ENCODE peak calls at places on chromosomes 12 and 14, in four cellular contexts. R, Z, C and I are unnamed samples.

GRCh38 chr14:22886500-22887259 is 3.7 kb downstream of the REM2 start:
- DNase-seq in R (peak), Z (peak), C (peak), I (peak)

GRCh38 chr14:58637040-58637390 is 747 bp upstream of the DACT1 start:
- DNase-seq in R (no peak), Z (no peak), C (no peak), I (no peak)

GRCh38 chr14:87815121-87815520 is 177.9 kb downstream of the GALC start:
- DNase-seq in R (no peak), Z (no peak), C (no peak), I (no peak)

GRCh38 chr12:80192087-80192486 is 92.8 kb downstream of the OTOGL start:
- DNase-seq in R (no peak), Z (no peak), C (no peak), I (no peak)

GRCh38 chr14:25032092-25032784 is 17.7 kb downstream of the STXBP6 start:
- DNase-seq in R (no peak), Z (no peak), C (peak), I (no peak)

GRCh38 chr14:102182190-102182589 is 42.5 kb downstream of the WDR20 start:
- DNase-seq in R (no peak), Z (no peak), C (no peak), I (peak)

GRCh38 chr12:6792522-6793201 is 3.3 kb downstream of the CD4 start:
- DNase-seq in R (peak), Z (no peak), C (no peak), I (no peak)

GRCh38 chr14:34944744-34945143 is 38.0 kb upstream of the SRP54 start:
- DNase-seq in R (no peak), Z (no peak), C (no peak), I (no peak)

GRCh38 chr12:56630180-56630632 is at the start of gene BAZ2A:
- DNase-seq in R (peak), Z (peak), C (peak), I (peak)

GRCh38 chr12:47377414-47378221 is 297.9 kb upstream of the AMIGO2 start:
- DNase-seq in R (no peak), Z (no peak), C (peak), I (peak)

GRCh38 chr12:10736460-10736859 is 13.3 kb upstream of the YBX3 start:
- DNase-seq in R (no peak), Z (no peak), C (no peak), I (peak)

GRCh38 chr12:120283318-120283717 is 8.4 kb downstream of the RNU4-2 start:
- DNase-seq in R (no peak), Z (no peak), C (no peak), I (no peak)

GRCh38 chr12:15684896-15685658 is 104.1 kb downstream of the EPS8 start:
- DNase-seq in R (no peak), Z (no peak), C (no peak), I (no peak)

GRCh38 chr12:29043069-29043468 is 106.0 kb upstream of the FAR2 start:
- DNase-seq in R (no peak), Z (no peak), C (no peak), I (no peak)

GRCh38 chr12:7102582-7102981 is 6.4 kb downstream of the C1RL start:
- DNase-seq in R (no peak), Z (no peak), C (no peak), I (no peak)

GRCh38 chr12:118073768-118074167 is 12.8 kb upstream of the WSB2 start:
- DNase-seq in R (no peak), Z (no peak), C (no peak), I (no peak)

GRCh38 chr14:50772361-50772760 is 58.6 kb downstream of the NIN start:
- DNase-seq in R (no peak), Z (no peak), C (no peak), I (no peak)

GRCh38 chr12:3432176-3432742 is 58.7 kb upstream of the PRMT8 start:
- DNase-seq in R (no peak), Z (no peak), C (no peak), I (no peak)

GRCh38 chr12:14384783-14385638 is 19.5 kb downstream of the ATF7IP start:
- DNase-seq in R (peak), Z (peak), C (peak), I (no peak)

GRCh38 chr14:104940526-104941150 is 16.0 kb downstream of the PLD4 start:
- DNase-seq in R (peak), Z (no peak), C (no peak), I (no peak)

GRCh38 chr14:73491256-73491976 is 683 bp downstream of the RIOX1 start:
- DNase-seq in R (peak), Z (no peak), C (peak), I (peak)

GRCh38 chr12:10559241-10559640 is 53.6 kb downstream of the EIF2S3B start:
- DNase-seq in R (peak), Z (no peak), C (no peak), I (no peak)

GRCh38 chr14:52020866-52021717 is 31.7 kb downstream of the RTRAF start:
- DNase-seq in R (no peak), Z (no peak), C (peak), I (no peak)

GRCh38 chr12:32170437-32170998 is 63.9 kb downstream of the BICD1 start:
- DNase-seq in R (no peak), Z (no peak), C (no peak), I (no peak)

GRCh38 chr14:94291906-94292525 is 1.1 kb downstream of the SERPINA10 start:
- DNase-seq in R (no peak), Z (no peak), C (no peak), I (no peak)

GRCh38 chr12:111117017-111117416 is 196.6 kb upstream of the MYL2 start:
- DNase-seq in R (no peak), Z (no peak), C (no peak), I (no peak)

GRCh38 chr14:74800780-74801179 is 37.7 kb downstream of the YLPM1 start:
- DNase-seq in R (no peak), Z (no peak), C (no peak), I (no peak)

GRCh38 chr12:78157199-78157598 is 326.5 kb downstream of the NAV3 start:
- DNase-seq in R (no peak), Z (no peak), C (no peak), I (no peak)
- H3K27ac ChIP-seq in R (no peak), Z (no peak), C (no peak), I (no peak)

GRCh38 chr14:72024043-72024407 is 91.8 kb downstream of the RGS6 start:
- DNase-seq in R (peak), Z (peak), C (peak), I (peak)
- TF ChIP-seq CTCF in R (peak), Z (peak), C (peak), I (peak)

DNA sequence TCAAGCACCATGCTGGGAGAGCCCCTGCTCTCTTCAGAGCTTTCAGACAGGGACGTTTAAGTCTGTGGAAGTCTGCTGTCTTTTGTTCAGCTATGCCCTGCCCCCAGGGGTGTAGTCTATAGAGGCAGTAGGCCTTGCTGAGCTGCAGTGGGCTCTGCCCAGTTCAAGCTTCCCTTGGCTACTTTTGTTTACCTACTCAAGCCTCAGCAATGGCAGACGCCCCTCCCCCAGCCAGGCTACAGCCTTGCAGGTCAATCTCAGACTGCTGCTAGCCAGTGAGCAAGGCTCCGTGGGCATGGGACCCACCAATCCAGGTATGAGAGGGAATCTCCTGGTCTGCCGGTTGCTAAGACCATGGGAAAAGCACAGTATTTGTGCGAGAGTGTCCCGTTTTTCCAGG is 37.4 kb upstream of the C12orf71 start:
- DNase-seq in R (no peak), Z (no peak), C (no peak), I (no peak)
- H3K27ac ChIP-seq in R (no peak), Z (no peak), C (no peak), I (no peak)

GRCh38 chr12:125331342-125332052 is 266.3 kb downstream of the AACS start:
- DNase-seq in R (no peak), Z (no peak), C (no peak), I (peak)

GRCh38 chr12:125336246-125336645 is 271.0 kb downstream of the AACS start:
- DNase-seq in R (no peak), Z (no peak), C (no peak), I (no peak)

GRCh38 chr12:125329239-125330238 is 264.3 kb downstream of the AACS start:
- DNase-seq in R (no peak), Z (no peak), C (no peak), I (peak)

GRCh38 chr12:125330645-125331341 is 265.6 kb downstream of the AACS start:
- DNase-seq in R (peak), Z (peak), C (peak), I (peak)

DNA sequence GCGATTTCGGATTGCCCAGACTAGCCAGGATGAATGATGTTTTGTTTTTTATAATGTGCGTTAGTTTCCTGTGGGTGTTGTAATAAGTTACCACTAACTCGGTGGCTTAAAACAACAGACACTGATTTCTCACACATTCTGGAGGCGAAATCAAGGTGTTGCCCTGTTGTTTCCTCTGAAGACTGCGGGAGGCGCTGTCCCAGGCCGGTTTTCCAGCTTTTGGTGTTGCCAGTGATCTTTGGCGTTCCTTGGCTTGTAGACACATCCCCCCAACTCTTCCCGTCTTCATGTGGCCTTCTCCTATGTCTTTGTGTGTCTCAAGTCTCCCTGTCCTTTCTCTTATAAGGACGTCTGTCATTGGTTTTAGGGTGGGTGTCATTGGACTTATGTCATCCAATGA is 267.7 kb downstream of the AACS start:
- DNase-seq in R (no peak), Z (no peak), C (no peak), I (no peak)
- TF ChIP-seq CTCF in R (no peak), Z (peak), C (peak), I (no peak)

GRCh38 chr12:82176016-82176415 is 182.2 kb downstream of the CCDC59 start:
- DNase-seq in R (no peak), Z (no peak), C (no peak), I (no peak)
- H3K27ac ChIP-seq in R (no peak), Z (no peak), C (no peak), I (no peak)

DNA sequence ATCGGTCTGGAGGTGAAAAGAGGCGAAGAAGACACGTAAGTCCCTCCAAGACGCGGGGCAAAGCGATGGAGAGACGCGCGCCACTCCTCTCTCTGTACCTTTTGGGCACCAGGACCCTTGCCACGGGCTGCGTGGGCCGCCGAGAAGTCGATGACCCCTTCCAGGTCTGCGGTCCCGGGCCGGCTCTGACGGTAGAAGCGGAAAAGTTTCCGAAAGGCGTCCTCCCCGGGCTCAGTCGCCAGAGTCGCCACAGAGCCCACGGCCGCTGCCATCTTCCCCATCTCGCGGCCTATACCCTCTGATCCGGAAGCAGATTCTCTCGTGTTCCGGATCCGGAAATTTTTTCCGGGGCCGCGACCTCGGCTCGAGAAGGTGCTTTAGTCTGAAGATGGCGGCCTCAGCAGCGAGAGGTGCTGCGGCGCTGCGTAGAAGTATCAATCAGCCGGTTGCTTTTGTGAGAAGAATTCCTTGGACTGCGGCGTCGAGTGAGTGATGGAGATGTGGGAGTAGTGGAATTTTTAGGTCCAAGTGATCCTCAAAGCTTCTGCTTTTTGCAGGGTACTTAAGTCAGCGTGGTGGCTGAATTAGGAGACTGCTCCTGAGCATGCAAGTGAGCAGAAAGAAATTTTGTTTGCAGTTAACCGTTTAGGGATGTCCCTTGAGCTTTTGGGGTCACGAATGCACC is at the start of the genes ALKBH1 and SLIRP:
- DNase-seq in R (peak), Z (peak), C (peak), I (peak)
- TF ChIP-seq CTCF in R (no peak), Z (no peak), C (no peak), I (no peak)

GRCh38 chr12:104998423-104999346 is 12.6 kb downstream of the NOPCHAP1 start:
- DNase-seq in R (no peak), Z (no peak), C (no peak), I (no peak)
- H3K27ac ChIP-seq in R (no peak), Z (no peak), C (no peak), I (no peak)

GRCh38 chr12:121708313-121709063 is 4.1 kb upstream of the TMEM120B start:
- DNase-seq in R (no peak), Z (no peak), C (no peak), I (no peak)

GRCh38 chr12:121705514-121705913 is 7.0 kb upstream of the TMEM120B start:
- DNase-seq in R (no peak), Z (no peak), C (no peak), I (no peak)

GRCh38 chr12:121712462-121713256 is at the start of gene TMEM120B:
- DNase-seq in R (peak), Z (no peak), C (peak), I (peak)

GRCh38 chr12:121711925-121712461 is 559 bp upstream of the TMEM120B start:
- DNase-seq in R (peak), Z (no peak), C (no peak), I (no peak)

DNA sequence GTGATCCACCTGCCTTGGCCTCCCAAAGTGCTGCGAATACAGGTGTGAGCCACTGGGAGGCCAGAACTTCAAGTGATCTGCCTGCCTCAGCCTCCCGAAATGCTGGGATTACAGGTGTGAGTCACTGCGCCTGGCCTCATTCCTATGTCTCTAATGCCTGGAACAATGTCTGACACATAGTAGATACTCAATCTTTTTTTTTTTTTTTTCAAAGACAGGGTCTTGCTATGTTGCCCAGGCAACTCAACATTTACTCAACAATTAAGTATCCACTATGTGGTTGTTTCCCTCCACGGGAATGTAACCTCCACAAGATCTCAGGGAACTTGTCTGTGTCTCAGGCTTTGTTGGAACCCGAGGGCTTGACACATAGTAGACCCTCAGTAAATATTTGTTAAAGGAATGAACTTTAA is 3.1 kb upstream of the TMEM120B start:
- DNase-seq in R (no peak), Z (peak), C (no peak), I (no peak)
- TF ChIP-seq CTCF in R (no peak), Z (peak), C (no peak), I (no peak)